ENCODE peak calls at places on chromosome 18, in six cellular contexts. C is left cardiac atrium; S is NCI-H2029 treated with DMSO at 0.1 percent for 48 hours; G is NCI-H82; P is stimulated activated CD4-positive, alpha-beta T cell treated with anti-CD3 and anti-CD28 coated beads, Interleukin-12 subunit alpha, Interleukin-12 subunit beta, amount 100 ng/mL, for 48 hours; F is tibial artery. Y is an unnamed sample.

GRCh38 chr18:49819768-49820662 is 6.7 kb upstream of the ACAA2 start:
- DNase-seq in G (no peak), P (peak), C (no peak), F (no peak), S (no peak), Y (no peak)

GRCh38 chr18:58891753-58892152 is 27.1 kb downstream of the ZNF532 start:
- DNase-seq in F (no peak), S (no peak), C (no peak), P (no peak), G (no peak), Y (no peak)

GRCh38 chr18:59268127-59268721 is 5.0 kb downstream of the RAX start:
- DNase-seq in G (no peak), S (no peak), C (no peak), P (no peak), F (no peak), Y (no peak)

GRCh38 chr18:34550902-34551301 is 159.2 kb upstream of the DTNA start:
- DNase-seq in P (no peak), S (no peak), C (no peak), F (no peak), G (no peak), Y (no peak)

GRCh38 chr18:48622911-48623431 is 84.1 kb downstream of the CTIF start:
- DNase-seq in S (no peak), F (no peak), P (no peak), G (no peak), C (no peak), Y (no peak)

GRCh38 chr18:22668496-22668895 is 250.8 kb upstream of the CTAGE1 start:
- DNase-seq in C (no peak), G (no peak), P (no peak), F (no peak), S (no peak), Y (no peak)

GRCh38 chr18:36247036-36247435 is 50.5 kb upstream of the FHOD3 start:
- DNase-seq in P (no peak), F (no peak), S (no peak), C (no peak), G (no peak), Y (no peak)

GRCh38 chr18:46298511-46298910 is 194.3 kb downstream of the HAUS1 start:
- DNase-seq in P (no peak), S (no peak), C (no peak), G (no peak), F (no peak), Y (no peak)

GRCh38 chr18:49959176-49959575 is 145.8 kb upstream of the ACAA2 start:
- DNase-seq in F (no peak), S (no peak), C (no peak), G (no peak), P (peak), Y (no peak)

GRCh38 chr18:3391704-3392466 is 58.1 kb upstream of the TGIF1 start:
- DNase-seq in P (no peak), F (no peak), S (no peak), C (no peak), G (no peak), Y (no peak)

GRCh38 chr18:366466-367053 is 98.7 kb upstream of the THOC1 start:
- DNase-seq in F (no peak), G (no peak), S (no peak), P (no peak), C (no peak), Y (no peak)

GRCh38 chr18:8619041-8619440 is 9.8 kb downstream of the RAB12 start:
- DNase-seq in S (no peak), P (no peak), G (no peak), F (no peak), C (no peak), Y (no peak)

GRCh38 chr18:48548404-48548771 is 9.6 kb downstream of the CTIF start:
- DNase-seq in F (peak), S (no peak), G (no peak), P (no peak), C (no peak), Y (no peak)

GRCh38 chr18:3466051-3466450 is 16.1 kb downstream of the TGIF1 start:
- DNase-seq in G (no peak), P (no peak), S (no peak), C (no peak), F (no peak), Y (no peak)

GRCh38 chr18:44594779-44595467 is 85.8 kb upstream of the SETBP1 start:
- DNase-seq in P (no peak), S (no peak), F (no peak), C (no peak), G (no peak), Y (no peak)

GRCh38 chr18:35582899-35583558 is 1.5 kb downstream of the GALNT1 start:
- DNase-seq in P (no peak), S (peak), F (no peak), C (no peak), G (no peak), Y (no peak)

GRCh38 chr18:77133920-77134496 is 1.4 kb upstream of the MBP start:
- DNase-seq in C (peak), S (no peak), G (peak), F (peak), P (no peak), Y (no peak)

GRCh38 chr18:45637546-45638327 is 22.5 kb downstream of the SLC14A2 start:
- DNase-seq in F (peak), C (no peak), G (no peak), P (no peak), S (no peak), Y (no peak)

GRCh38 chr18:61957801-61958516 is 65.2 kb upstream of the RNF152 start:
- DNase-seq in P (no peak), C (no peak), G (no peak), S (no peak), F (no peak), Y (no peak)

GRCh38 chr18:13878858-13879257 is 36.5 kb downstream of the MC2R start:
- DNase-seq in P (no peak), F (no peak), C (no peak), S (no peak), G (no peak), Y (no peak)

GRCh38 chr18:68796936-68797690 is 767 bp upstream of the CCDC102B start:
- DNase-seq in F (no peak), P (no peak), S (no peak), C (peak), G (no peak), Y (no peak)

GRCh38 chr18:712401-713134 is at the start of gene ENOSF1:
- DNase-seq in S (no peak), F (peak), C (peak), G (peak), P (peak), Y (peak)

GRCh38 chr18:28735731-28736130 is 558.8 kb upstream of the CDH2 start:
- DNase-seq in P (no peak), G (no peak), C (no peak), S (no peak), F (no peak), Y (no peak)

GRCh38 chr18:13175754-13176210 is 42.8 kb upstream of the LDLRAD4 start:
- DNase-seq in S (no peak), G (no peak), C (no peak), F (no peak), P (peak), Y (no peak)

Y was measured in stimulated activated CD8-positive, alpha-beta memory T cell treated with anti-CD3 and anti-CD28 coated beads, Interleukin-4, amount 100 ng/mL, for 4 hours.